ENCODE peak calls at places on chromosomes 2 and 18, in five cellular contexts. One of them, this sample, is unnamed.

GRCh38 chr18:37476182-37476581 is 89.4 kb downstream of the CELF4 start:
- DNase-seq in CD8-positive, alpha-beta T cell: no peak
- DNase-seq in AG09309: no peak
- DNase-seq in Panc1: no peak
- DNase-seq in progenitor cell of endocrine pancreas: peak; percentile 15
- DNase-seq in this sample: no peak

GRCh38 chr2:42172020-42172419 is 2.9 kb downstream of the EML4 start:
- DNase-seq in AG09309: no peak
- DNase-seq in progenitor cell of endocrine pancreas: no peak
- DNase-seq in CD8-positive, alpha-beta T cell: no peak
- DNase-seq in Panc1: no peak
- DNase-seq in this sample: no peak

GRCh38 chr18:21997207-21998143 is 171.9 kb upstream of the GATA6 start:
- DNase-seq in progenitor cell of endocrine pancreas: no peak
- DNase-seq in CD8-positive, alpha-beta T cell: no peak
- DNase-seq in AG09309: no peak
- DNase-seq in Panc1: peak; percentile 46
- DNase-seq in this sample: no peak

GRCh38 chr2:32485399-32485798 is 128.6 kb downstream of the BIRC6 start:
- DNase-seq in AG09309: peak; percentile 39
- DNase-seq in Panc1: no peak
- DNase-seq in progenitor cell of endocrine pancreas: no peak
- DNase-seq in CD8-positive, alpha-beta T cell: no peak
- DNase-seq in this sample: no peak

GRCh38 chr18:46755315-46756171 is 1.3 kb downstream of the ST8SIA5 start:
- DNase-seq in Panc1: no peak
- DNase-seq in CD8-positive, alpha-beta T cell: no peak
- DNase-seq in AG09309: no peak
- DNase-seq in progenitor cell of endocrine pancreas: no peak
- DNase-seq in this sample: no peak

GRCh38 chr2:134603966-134604365 is 114.8 kb downstream of the TMEM163 start:
- DNase-seq in CD8-positive, alpha-beta T cell: no peak
- DNase-seq in Panc1: no peak
- DNase-seq in AG09309: no peak
- DNase-seq in progenitor cell of endocrine pancreas: no peak
- DNase-seq in this sample: no peak

GRCh38 chr18:78666666-78667335 is 312.8 kb upstream of the SALL3 start:
- DNase-seq in CD8-positive, alpha-beta T cell: no peak
- DNase-seq in progenitor cell of endocrine pancreas: no peak
- DNase-seq in AG09309: no peak
- DNase-seq in Panc1: no peak
- DNase-seq in this sample: no peak

GRCh38 chr2:144407262-144407661 is 112.7 kb downstream of the ZEB2 start:
- DNase-seq in Panc1: no peak
- DNase-seq in CD8-positive, alpha-beta T cell: no peak
- DNase-seq in progenitor cell of endocrine pancreas: no peak
- DNase-seq in AG09309: no peak
- DNase-seq in this sample: no peak

GRCh38 chr2:73243884-73244570 is 9.9 kb downstream of the CCT7 start:
- DNase-seq in AG09309: peak; percentile 62
- DNase-seq in CD8-positive, alpha-beta T cell: no peak
- DNase-seq in Panc1: no peak
- DNase-seq in progenitor cell of endocrine pancreas: no peak
- DNase-seq in this sample: no peak

GRCh38 chr2:195320416-195320973 is 336.5 kb upstream of the SLC39A10 start:
- DNase-seq in CD8-positive, alpha-beta T cell: no peak
- DNase-seq in progenitor cell of endocrine pancreas: no peak
- DNase-seq in AG09309: no peak
- DNase-seq in Panc1: no peak
- DNase-seq in this sample: no peak

GRCh38 chr2:178072383-178073301 is at the start of gene PDE11A:
- DNase-seq in CD8-positive, alpha-beta T cell: no peak
- DNase-seq in Panc1: no peak
- DNase-seq in progenitor cell of endocrine pancreas: peak; percentile 62
- DNase-seq in AG09309: peak; percentile 18
- DNase-seq in this sample: no peak

GRCh38 chr2:96584017-96584416 is 47.5 kb downstream of the ARID5A start:
- DNase-seq in Panc1: no peak
- DNase-seq in progenitor cell of endocrine pancreas: no peak
- DNase-seq in AG09309: no peak
- DNase-seq in CD8-positive, alpha-beta T cell: no peak
- DNase-seq in this sample: no peak

GRCh38 chr2:132681766-132682165 is 11.8 kb upstream of the LYPD1 start:
- DNase-seq in CD8-positive, alpha-beta T cell: no peak
- DNase-seq in Panc1: no peak
- DNase-seq in progenitor cell of endocrine pancreas: no peak
- DNase-seq in AG09309: no peak
- DNase-seq in this sample: no peak

GRCh38 chr2:64466696-64467462 is 12.9 kb downstream of the LGALSL start:
- DNase-seq in Panc1: no peak
- DNase-seq in CD8-positive, alpha-beta T cell: no peak
- DNase-seq in AG09309: no peak
- DNase-seq in progenitor cell of endocrine pancreas: no peak
- DNase-seq in this sample: no peak

GRCh38 chr2:211237586-211237985 is 681.2 kb downstream of the CPS1 start:
- DNase-seq in CD8-positive, alpha-beta T cell: no peak
- DNase-seq in Panc1: no peak
- DNase-seq in AG09309: no peak
- DNase-seq in progenitor cell of endocrine pancreas: no peak
- DNase-seq in this sample: no peak

GRCh38 chr2:44168684-44169154 is at the start of gene PPM1B:
- DNase-seq in AG09309: no peak
- DNase-seq in progenitor cell of endocrine pancreas: peak; percentile 99
- DNase-seq in Panc1: no peak
- DNase-seq in CD8-positive, alpha-beta T cell: peak; percentile 99
- DNase-seq in this sample: peak; percentile 94

GRCh38 chr2:263022-263738 is 652 bp downstream of the SH3YL1 start:
- DNase-seq in progenitor cell of endocrine pancreas: no peak
- DNase-seq in CD8-positive, alpha-beta T cell: peak; percentile 15
- DNase-seq in AG09309: no peak
- DNase-seq in Panc1: no peak
- DNase-seq in this sample: no peak

GRCh38 chr18:25099838-25100393 is 252.1 kb downstream of the ZNF521 start:
- DNase-seq in AG09309: no peak
- DNase-seq in CD8-positive, alpha-beta T cell: no peak
- DNase-seq in progenitor cell of endocrine pancreas: no peak
- DNase-seq in Panc1: no peak
- DNase-seq in this sample: no peak

GRCh38 chr2:234251326-234252271 is 201.1 kb downstream of the SPP2 start:
- DNase-seq in CD8-positive, alpha-beta T cell: no peak
- DNase-seq in AG09309: peak; percentile 99
- DNase-seq in Panc1: no peak
- DNase-seq in progenitor cell of endocrine pancreas: no peak
- DNase-seq in this sample: no peak

GRCh38 chr2:197294260-197294659 is 16.3 kb downstream of the ANKRD44 start:
- DNase-seq in AG09309: no peak
- DNase-seq in Panc1: no peak
- DNase-seq in CD8-positive, alpha-beta T cell: no peak
- DNase-seq in progenitor cell of endocrine pancreas: no peak
- DNase-seq in this sample: no peak

GRCh38 chr2:55364189-55365055 is 55.2 kb downstream of the CCDC88A start:
- DNase-seq in AG09309: peak; percentile 92
- DNase-seq in Panc1: peak; percentile 75
- DNase-seq in progenitor cell of endocrine pancreas: no peak
- DNase-seq in CD8-positive, alpha-beta T cell: no peak
- DNase-seq in this sample: no peak

GRCh38 chr2:193695367-193695766 is 1500.6 kb upstream of the TMEFF2 start:
- DNase-seq in progenitor cell of endocrine pancreas: no peak
- DNase-seq in AG09309: peak; percentile 1
- DNase-seq in CD8-positive, alpha-beta T cell: no peak
- DNase-seq in Panc1: no peak
- DNase-seq in this sample: no peak

GRCh38 chr2:202270487-202270886 is 4.9 kb downstream of the NOP58 start:
- DNase-seq in Panc1: no peak
- DNase-seq in progenitor cell of endocrine pancreas: no peak
- DNase-seq in AG09309: no peak
- DNase-seq in CD8-positive, alpha-beta T cell: no peak
- DNase-seq in this sample: no peak

GRCh38 chr2:178833382-178833781 is 26.2 kb upstream of the TTN start:
- DNase-seq in progenitor cell of endocrine pancreas: no peak
- DNase-seq in CD8-positive, alpha-beta T cell: no peak
- DNase-seq in Panc1: no peak
- DNase-seq in AG09309: no peak
- DNase-seq in this sample: no peak

GRCh38 chr18:27838230-27838629 is 338.7 kb downstream of the CDH2 start:
- DNase-seq in AG09309: no peak
- DNase-seq in progenitor cell of endocrine pancreas: no peak
- DNase-seq in Panc1: no peak
- DNase-seq in CD8-positive, alpha-beta T cell: no peak
- DNase-seq in this sample: no peak

GRCh38 chr2:117917223-117917917 is 96.5 kb downstream of the CCDC93 start:
- DNase-seq in CD8-positive, alpha-beta T cell: no peak
- DNase-seq in progenitor cell of endocrine pancreas: no peak
- DNase-seq in Panc1: no peak
- DNase-seq in AG09309: no peak
- DNase-seq in this sample: no peak
- TF ChIP-seq CTCF in CD8-positive, alpha-beta T cell: no peak
- TF ChIP-seq CTCF in progenitor cell of endocrine pancreas: peak; percentile 55
- TF ChIP-seq CTCF in Panc1: peak; percentile 39
- TF ChIP-seq CTCF in AG09309: peak; percentile 36
- TF ChIP-seq CTCF in this sample: no peak

GRCh38 chr2:141519906-141520305 is 610.9 kb downstream of the LRP1B start:
- DNase-seq in progenitor cell of endocrine pancreas: no peak
- DNase-seq in Panc1: no peak
- DNase-seq in CD8-positive, alpha-beta T cell: no peak
- DNase-seq in AG09309: no peak
- DNase-seq in this sample: no peak

GRCh38 chr2:141517852-141518421 is 612.9 kb downstream of the LRP1B start:
- DNase-seq in Panc1: no peak
- DNase-seq in progenitor cell of endocrine pancreas: no peak
- DNase-seq in CD8-positive, alpha-beta T cell: no peak
- DNase-seq in AG09309: no peak
- DNase-seq in this sample: no peak

GRCh38 chr2:141513853-141514252 is 617.0 kb downstream of the LRP1B start:
- DNase-seq in AG09309: no peak
- DNase-seq in CD8-positive, alpha-beta T cell: no peak
- DNase-seq in progenitor cell of endocrine pancreas: no peak
- DNase-seq in Panc1: no peak
- DNase-seq in this sample: no peak

GRCh38 chr2:141517180-141517851 is 613.5 kb downstream of the LRP1B start:
- DNase-seq in progenitor cell of endocrine pancreas: no peak
- DNase-seq in AG09309: no peak
- DNase-seq in CD8-positive, alpha-beta T cell: no peak
- DNase-seq in Panc1: no peak
- DNase-seq in this sample: no peak

GRCh38 chr2:141515931-141516330 is 614.9 kb downstream of the LRP1B start:
- DNase-seq in AG09309: no peak
- DNase-seq in Panc1: no peak
- DNase-seq in progenitor cell of endocrine pancreas: no peak
- DNase-seq in CD8-positive, alpha-beta T cell: no peak
- DNase-seq in this sample: no peak
- TF ChIP-seq CTCF in AG09309: no peak
- TF ChIP-seq CTCF in Panc1: no peak
- TF ChIP-seq CTCF in progenitor cell of endocrine pancreas: no peak
- TF ChIP-seq CTCF in CD8-positive, alpha-beta T cell: no peak
- TF ChIP-seq CTCF in this sample: no peak

GRCh38 chr2:3572620-3573019 is 2.4 kb upstream of the RPS7 start:
- DNase-seq in CD8-positive, alpha-beta T cell: no peak
- DNase-seq in Panc1: no peak
- DNase-seq in progenitor cell of endocrine pancreas: no peak
- DNase-seq in AG09309: no peak
- DNase-seq in this sample: no peak
- TF ChIP-seq CTCF in CD8-positive, alpha-beta T cell: no peak
- TF ChIP-seq CTCF in Panc1: no peak
- TF ChIP-seq CTCF in progenitor cell of endocrine pancreas: no peak
- TF ChIP-seq CTCF in AG09309: no peak
- TF ChIP-seq CTCF in this sample: no peak

GRCh38 chr18:58496231-58496630 is 132.7 kb downstream of the ALPK2 start:
- DNase-seq in Panc1: no peak
- DNase-seq in AG09309: peak; percentile 89
- DNase-seq in CD8-positive, alpha-beta T cell: no peak
- DNase-seq in progenitor cell of endocrine pancreas: no peak
- DNase-seq in this sample: no peak

GRCh38 chr18:58495634-58496033 is 133.3 kb downstream of the ALPK2 start:
- DNase-seq in CD8-positive, alpha-beta T cell: no peak
- DNase-seq in progenitor cell of endocrine pancreas: no peak
- DNase-seq in AG09309: no peak
- DNase-seq in Panc1: no peak
- DNase-seq in this sample: no peak

GRCh38 chr18:58497845-58498244 is 131.0 kb downstream of the ALPK2 start:
- DNase-seq in AG09309: no peak
- DNase-seq in Panc1: no peak
- DNase-seq in CD8-positive, alpha-beta T cell: no peak
- DNase-seq in progenitor cell of endocrine pancreas: no peak
- DNase-seq in this sample: no peak

GRCh38 chr18:58495202-58495601 is 133.7 kb downstream of the ALPK2 start:
- DNase-seq in AG09309: peak; percentile 73
- DNase-seq in Panc1: no peak
- DNase-seq in progenitor cell of endocrine pancreas: no peak
- DNase-seq in CD8-positive, alpha-beta T cell: no peak
- DNase-seq in this sample: no peak

GRCh38 chr18:58496937-58497336 is 132.0 kb downstream of the ALPK2 start:
- DNase-seq in AG09309: no peak
- DNase-seq in Panc1: no peak
- DNase-seq in CD8-positive, alpha-beta T cell: no peak
- DNase-seq in progenitor cell of endocrine pancreas: no peak
- DNase-seq in this sample: no peak
- TF ChIP-seq CTCF in AG09309: no peak
- TF ChIP-seq CTCF in Panc1: peak; percentile 40
- TF ChIP-seq CTCF in CD8-positive, alpha-beta T cell: no peak
- TF ChIP-seq CTCF in progenitor cell of endocrine pancreas: peak; percentile 66
- TF ChIP-seq CTCF in this sample: no peak

GRCh38 chr2:198471291-198471690 is 666.9 kb downstream of the PLCL1 start:
- DNase-seq in progenitor cell of endocrine pancreas: no peak
- DNase-seq in Panc1: no peak
- DNase-seq in AG09309: no peak
- DNase-seq in CD8-positive, alpha-beta T cell: no peak
- DNase-seq in this sample: no peak
- TF ChIP-seq CTCF in progenitor cell of endocrine pancreas: no peak
- TF ChIP-seq CTCF in Panc1: peak; percentile 18
- TF ChIP-seq CTCF in AG09309: peak; percentile 11
- TF ChIP-seq CTCF in CD8-positive, alpha-beta T cell: no peak
- TF ChIP-seq CTCF in this sample: no peak

DNA sequence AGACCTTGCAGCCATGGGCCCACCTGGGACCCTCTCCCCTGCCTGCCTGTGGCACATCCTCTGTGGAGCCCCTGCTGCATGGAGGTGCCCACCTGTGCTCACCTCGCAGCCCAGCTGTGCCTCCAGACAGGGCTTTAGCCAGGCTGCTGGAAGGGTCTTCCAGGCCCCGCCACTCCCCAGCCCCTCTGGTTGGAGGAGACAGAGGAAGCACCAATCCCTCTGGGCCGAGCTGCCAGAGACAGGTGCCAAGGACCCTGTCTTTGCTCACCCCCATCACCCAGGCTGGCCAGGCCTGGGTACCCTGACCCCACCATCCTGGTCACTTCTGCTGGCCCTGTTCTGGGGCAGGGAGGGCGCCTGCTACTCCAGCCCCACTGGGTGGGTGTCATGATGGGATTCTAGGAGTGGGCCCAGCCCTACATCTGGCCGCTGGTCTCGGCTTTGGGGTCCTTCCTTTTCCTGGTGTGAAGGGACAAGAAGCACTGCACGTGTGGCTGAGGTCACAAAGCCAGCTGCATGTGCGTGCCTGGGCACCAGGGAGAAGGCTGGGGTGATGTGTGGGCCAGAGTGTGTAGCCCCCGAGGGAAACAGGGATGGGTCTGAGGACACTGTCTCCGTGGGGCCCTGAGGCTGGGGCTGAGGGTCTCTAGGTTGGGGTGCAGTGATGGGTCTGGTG is 9.3 kb upstream of the NEU4 start:
- DNase-seq in CD8-positive, alpha-beta T cell: no peak
- DNase-seq in AG09309: no peak
- DNase-seq in Panc1: no peak
- DNase-seq in progenitor cell of endocrine pancreas: no peak
- DNase-seq in this sample: no peak
- TF ChIP-seq CTCF in CD8-positive, alpha-beta T cell: no peak
- TF ChIP-seq CTCF in AG09309: no peak
- TF ChIP-seq CTCF in Panc1: no peak
- TF ChIP-seq CTCF in progenitor cell of endocrine pancreas: no peak
- TF ChIP-seq CTCF in this sample: no peak